ENCODE peak calls at places on chromosomes 5 and 9, in nine cellular contexts. F is upper lobe of left lung, H is lower lobe of right lung, Z is nephron progenitor cell, O is mesothelial cell of epicardium, S is progenitor cell of endocrine pancreas, G is spleen, M is left ventricle myocardium inferior, B is A549. T is an unnamed sample.

GRCh38 chr9:132575005-132575609 is 7.3 kb upstream of the BARHL1 start:
- DNase-seq in O (peak; percentile 86), M (peak; percentile 57), H (peak; percentile 69), S (peak; percentile 79), Z (peak; percentile 92), G (peak; percentile 87), B (peak; percentile 88), F (no peak), T (no peak)

GRCh38 chr9:6645153-6646027 is at the start of gene GLDC:
- DNase-seq in M (peak; percentile 27), H (peak; percentile 54), O (peak; percentile 53), Z (peak; percentile 71), S (peak; percentile 50), F (peak; percentile 85), G (peak; percentile 79), B (peak; percentile 97), T (no peak)

GRCh38 chr9:136342191-136343120 is 15.1 kb downstream of the GPSM1 start:
- DNase-seq in O (peak; percentile 96), M (peak; percentile 87), G (peak; percentile 90), H (peak; percentile 89), F (peak; percentile 96), S (peak; percentile 87), B (no peak), Z (peak; percentile 96), T (no peak)

GRCh38 chr9:444528-444927 is 229.9 kb downstream of the DOCK8 start:
- DNase-seq in G (no peak), B (no peak), M (no peak), F (no peak), Z (no peak), S (no peak), H (no peak), O (no peak), T (no peak)

GRCh38 chr9:117715411-117715989 is 11.3 kb downstream of the TLR4 start:
- DNase-seq in S (no peak), H (no peak), Z (no peak), B (no peak), M (no peak), F (no peak), O (no peak), G (no peak), T (no peak)

GRCh38 chr5:53422539-53422938 is 57.9 kb upstream of the FST start:
- DNase-seq in B (no peak), Z (no peak), G (no peak), O (no peak), H (no peak), S (no peak), M (no peak), F (no peak), T (no peak)

GRCh38 chr5:146516151-146516475 is at the start of gene GPR151:
- DNase-seq in M (no peak), B (no peak), F (no peak), G (no peak), S (no peak), O (no peak), Z (no peak), H (no peak), T (no peak)

GRCh38 chr5:17157916-17158529 is 59.4 kb upstream of the BASP1 start:
- DNase-seq in Z (no peak), M (no peak), H (no peak), S (no peak), O (no peak), G (no peak), B (no peak), F (no peak), T (no peak)

GRCh38 chr9:132411091-132411508 is 1.1 kb downstream of the CFAP77 start:
- DNase-seq in F (peak; percentile 81), Z (peak; percentile 74), M (peak; percentile 32), H (peak; percentile 60), B (peak; percentile 69), S (peak; percentile 69), O (peak; percentile 68), G (peak; percentile 87), T (no peak)

GRCh38 chr5:175383350-175383749 is 60.6 kb downstream of the DRD1 start:
- DNase-seq in B (no peak), F (no peak), O (no peak), G (no peak), Z (no peak), S (no peak), M (no peak), H (no peak), T (no peak)

GRCh38 chr9:100674419-100675122 is 96.7 kb downstream of the CAVIN4 start:
- DNase-seq in H (no peak), G (no peak), O (no peak), F (no peak), M (no peak), S (no peak), Z (no peak), B (no peak), T (no peak)

GRCh38 chr9:126678989-126679388 is 65.3 kb downstream of the LMX1B start:
- DNase-seq in H (no peak), B (no peak), F (no peak), O (no peak), S (no peak), M (no peak), Z (no peak), G (no peak), T (no peak)

GRCh38 chr9:126534431-126535186 is 79.1 kb upstream of the LMX1B start:
- DNase-seq in F (no peak), H (peak; percentile 35), M (no peak), S (no peak), B (no peak), O (no peak), Z (no peak), G (peak; percentile 77), T (peak; percentile 85)

GRCh38 chr5:36403601-36404311 is 102.1 kb upstream of the RANBP3L start:
- DNase-seq in S (no peak), O (no peak), F (no peak), M (peak; percentile 28), Z (no peak), B (no peak), H (no peak), G (no peak), T (no peak)

GRCh38 chr9:117296453-117296852 is 118.4 kb downstream of the ASTN2 start:
- DNase-seq in O (no peak), S (no peak), F (no peak), M (no peak), B (no peak), Z (no peak), H (no peak), G (no peak), T (no peak)

GRCh38 chr9:120394058-120394669 is 185.8 kb downstream of the CDK5RAP2 start:
- DNase-seq in F (no peak), Z (no peak), G (no peak), H (no peak), M (no peak), B (no peak), S (no peak), O (no peak), T (no peak)
- TF ChIP-seq CTCF in F (no peak), Z (no peak), G (no peak), H (no peak), M (no peak), B (no peak), S (no peak), O (no peak), T (no peak)

GRCh38 chr5:172010278-172010677 is 3.8 kb upstream of the FBXW11 start:
- DNase-seq in H (no peak), Z (no peak), S (no peak), O (no peak), M (no peak), G (no peak), F (no peak), B (no peak), T (no peak)
- TF ChIP-seq CTCF in H (no peak), Z (no peak), S (no peak), O (no peak), M (no peak), G (no peak), F (no peak), B (no peak), T (peak; percentile 73)

DNA sequence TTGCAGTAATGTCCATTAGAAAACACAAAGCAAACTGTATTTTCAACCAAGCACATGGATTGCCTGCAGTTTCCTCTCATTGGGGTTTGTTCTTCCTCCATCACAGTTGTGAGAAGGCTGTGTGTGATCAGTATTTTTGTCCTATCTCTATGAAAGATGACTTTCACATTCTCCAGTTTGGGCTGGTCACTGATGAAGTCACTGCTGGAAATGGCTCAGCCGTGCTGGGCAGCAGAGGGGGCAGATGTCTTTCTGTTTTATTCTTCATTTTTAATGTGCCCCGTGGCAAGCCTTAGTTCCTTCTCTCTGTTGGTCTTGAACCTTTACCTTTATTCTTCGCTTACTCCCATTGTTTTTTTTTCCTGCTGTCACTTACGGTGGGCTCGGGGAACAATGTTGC is 289.0 kb upstream of the MPDZ start:
- DNase-seq in H (no peak), O (no peak), F (no peak), G (no peak), M (no peak), B (no peak), S (no peak), Z (no peak), T (no peak)
- TF ChIP-seq CTCF in H (no peak), O (no peak), F (no peak), G (no peak), M (no peak), B (no peak), S (no peak), Z (no peak), T (no peak)

GRCh38 chr9:70123695-70124094 is 80.0 kb downstream of the MAMDC2 start:
- DNase-seq in M (no peak), G (no peak), H (no peak), Z (no peak), B (no peak), O (no peak), S (no peak), F (no peak), T (no peak)

GRCh38 chr9:70119786-70120185 is 76.1 kb downstream of the MAMDC2 start:
- DNase-seq in S (no peak), F (no peak), M (no peak), H (no peak), Z (no peak), B (no peak), G (no peak), O (no peak), T (no peak)

GRCh38 chr9:70121818-70122436 is 78.3 kb downstream of the MAMDC2 start:
- DNase-seq in O (no peak), B (no peak), G (no peak), F (no peak), M (no peak), S (no peak), H (no peak), Z (no peak), T (no peak)

GRCh38 chr9:70117835-70118319 is 74.2 kb downstream of the MAMDC2 start:
- DNase-seq in B (no peak), G (no peak), H (no peak), F (no peak), Z (no peak), M (no peak), O (no peak), S (no peak), T (no peak)

DNA sequence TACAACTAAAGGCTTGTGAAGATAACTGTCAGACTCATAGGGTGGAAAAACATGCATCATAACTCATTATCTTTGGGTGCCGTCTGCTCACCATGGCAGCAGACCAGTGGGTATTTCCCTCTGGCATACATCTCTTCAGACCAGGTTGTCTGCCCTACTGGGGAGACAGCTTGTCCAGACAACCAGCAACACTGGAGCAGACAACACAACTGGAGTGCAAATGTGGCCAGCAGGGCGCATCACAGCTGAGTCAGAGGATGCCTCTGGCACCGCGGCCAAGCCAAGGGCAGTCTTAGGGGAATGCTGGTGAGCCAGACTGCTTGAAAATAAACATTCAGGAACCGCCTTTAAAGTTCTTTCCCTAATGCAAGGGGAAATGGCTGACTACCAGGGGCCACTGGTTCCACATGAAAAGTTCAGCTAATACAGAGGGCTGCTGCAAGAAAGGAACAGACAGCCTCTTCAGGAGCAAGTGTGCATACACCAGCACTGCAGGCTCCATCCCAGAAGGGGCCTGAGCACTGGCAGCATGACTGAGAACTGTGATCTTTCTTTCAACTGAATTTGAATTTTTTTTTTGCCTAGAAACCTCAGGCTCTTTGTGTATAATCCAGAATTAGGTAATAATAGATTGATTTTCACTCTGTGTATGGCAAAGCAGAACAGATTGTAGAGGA is 77.3 kb downstream of the MAMDC2 start:
- DNase-seq in M (peak; percentile 76), G (no peak), H (no peak), O (no peak), Z (no peak), B (no peak), S (no peak), F (peak; percentile 43), T (peak; percentile 96)
- TF ChIP-seq CTCF in M (peak; percentile 31), G (no peak), H (no peak), O (no peak), Z (no peak), B (peak; percentile 4), S (no peak), F (no peak), T (peak; percentile 77)

T was measured in chondrocyte.